ENCODE peak calls at places on chromosomes 1 and 21, in five cellular contexts. O is ascending aorta, C is cardiac muscle cell, Z is aorta, N is A549. Y is an unnamed sample.

GRCh38 chr1:154348429-154349076 is 23.2 kb downstream of the ATP8B2 start:
- DNase-seq in O (no peak), C (no peak), Z (no peak), N (peak; percentile 24), Y (no peak)

GRCh38 chr1:103106426-103107321 is 1.6 kb downstream of the COL11A1 start:
- DNase-seq in O (no peak), C (peak; percentile 57), Z (peak; percentile 42), N (peak; percentile 54), Y (peak; percentile 15)

GRCh38 chr1:44333373-44333772 is 21.7 kb downstream of the ERI3 start:
- DNase-seq in O (no peak), C (no peak), Z (no peak), N (no peak), Y (no peak)

GRCh38 chr1:184759651-184760050 is 5.0 kb upstream of the EDEM3 start:
- DNase-seq in O (no peak), C (no peak), Z (no peak), N (no peak), Y (no peak)

GRCh38 chr1:234499119-234500039 is 20.4 kb upstream of the TARBP1 start:
- DNase-seq in O (peak; percentile 71), C (peak; percentile 95), Z (peak; percentile 94), N (peak; percentile 87), Y (peak; percentile 93)

GRCh38 chr1:232754930-232755329 is 50.3 kb upstream of the MAP10 start:
- DNase-seq in O (no peak), C (no peak), Z (no peak), N (no peak), Y (no peak)

GRCh38 chr1:197955486-197956394 is 38.6 kb downstream of the LHX9 start:
- DNase-seq in O (no peak), C (peak; percentile 88), Z (no peak), N (no peak), Y (no peak)

GRCh38 chr1:22641906-22642636 is 1.4 kb upstream of the C1QC start:
- DNase-seq in O (no peak), C (peak; percentile 63), Z (peak; percentile 89), N (peak; percentile 19), Y (peak; percentile 87)

GRCh38 chr1:19140465-19140864 is 69.6 kb downstream of the UBR4 start:
- DNase-seq in O (no peak), C (no peak), Z (no peak), N (no peak), Y (no peak)

GRCh38 chr1:84020151-84020550 is 21.2 kb upstream of the TTLL7 start:
- DNase-seq in O (no peak), C (no peak), Z (no peak), N (no peak), Y (no peak)

GRCh38 chr21:41258617-41259016 is 58.0 kb upstream of the FAM3B start:
- DNase-seq in O (no peak), C (no peak), Z (no peak), N (no peak), Y (no peak)

GRCh38 chr21:38811257-38811656 is 5.5 kb downstream of the ETS2 start:
- DNase-seq in O (no peak), C (peak; percentile 72), Z (no peak), N (peak; percentile 35), Y (peak; percentile 43)

GRCh38 chr1:91765293-91765692 is 120.7 kb downstream of the TGFBR3 start:
- DNase-seq in O (no peak), C (no peak), Z (no peak), N (peak; percentile 23), Y (peak; percentile 67)

GRCh38 chr1:183693521-183693920 is 40.4 kb upstream of the APOBEC4 start:
- DNase-seq in O (no peak), C (no peak), Z (no peak), N (no peak), Y (no peak)

GRCh38 chr1:23422955-23423354 is 1.6 kb downstream of the TCEA3 start:
- DNase-seq in O (no peak), C (no peak), Z (no peak), N (no peak), Y (no peak)

GRCh38 chr1:169338617-169339016 is 29.0 kb downstream of the NME7 start:
- DNase-seq in O (no peak), C (no peak), Z (no peak), N (no peak), Y (no peak)

GRCh38 chr1:109425902-109426277 is 358 bp downstream of the PSMA5 start:
- DNase-seq in O (peak; percentile 19), C (peak; percentile 35), Z (no peak), N (peak; percentile 58), Y (no peak)
- H3K27ac ChIP-seq in O (peak overlapping the region; percentile 78), C (peak overlapping the region; percentile 82), Z (peak overlapping the region; percentile 46), N (peak overlapping the region; percentile 97), Y (peak overlapping the region; percentile 73)

GRCh38 chr1:204991342-204991844 is 51.6 kb upstream of the CNTN2 start:
- DNase-seq in O (no peak), C (no peak), Z (no peak), N (no peak), Y (no peak)
- H3K27ac ChIP-seq in O (no peak overlapping the region), C (no peak overlapping the region), Z (no peak overlapping the region), N (no peak overlapping the region), Y (no peak overlapping the region)

DNA sequence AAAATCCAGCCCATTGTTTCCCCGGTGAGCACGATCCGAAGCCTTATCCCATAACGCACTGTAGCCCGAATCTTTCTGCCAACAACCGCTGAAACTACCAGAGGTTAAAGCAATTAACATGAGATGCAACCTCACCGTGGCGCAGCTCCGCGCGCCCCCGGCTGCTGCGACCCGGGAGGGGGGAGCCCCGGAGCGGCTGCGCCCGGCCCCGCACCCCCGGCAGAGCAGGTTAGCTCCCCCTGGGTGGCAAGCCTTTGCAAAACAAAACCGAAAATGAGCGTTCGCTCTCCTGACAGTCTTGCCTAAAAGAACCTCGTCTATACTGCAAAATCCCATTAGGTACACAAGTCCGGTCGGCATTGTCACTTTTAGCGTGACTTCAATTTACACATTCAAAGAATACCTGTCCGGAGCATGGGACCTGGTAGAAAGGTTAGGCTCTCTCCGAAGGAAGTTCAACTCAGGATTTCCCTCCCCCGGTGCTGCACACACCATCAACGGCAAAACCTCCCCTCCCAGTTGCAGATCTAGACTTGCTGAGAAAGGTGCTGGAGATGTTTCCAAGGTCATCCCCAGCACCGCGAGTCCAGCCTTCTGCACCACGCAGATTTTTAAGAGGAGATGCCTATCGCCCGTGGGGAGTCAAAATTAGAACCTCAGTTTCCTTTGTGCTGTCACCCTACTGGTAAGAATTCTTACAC is 107.5 kb downstream of the ZNF281 start:
- DNase-seq in O (no peak), C (peak; percentile 40), Z (no peak), N (peak; percentile 33), Y (peak; percentile 70)
- H3K27ac ChIP-seq in O (no peak overlapping the region), C (no peak overlapping the region), Z (no peak overlapping the region), N (peak overlapping the region; percentile 90), Y (peak overlapping the region; percentile 91)

GRCh38 chr1:52915211-52915854 is 6.2 kb downstream of the ECHDC2 start:
- DNase-seq in O (no peak), C (no peak), Z (no peak), N (no peak), Y (peak; percentile 59)

GRCh38 chr1:52915855-52916220 is 5.7 kb downstream of the ECHDC2 start:
- DNase-seq in O (no peak), C (no peak), Z (no peak), N (no peak), Y (peak; percentile 79)

GRCh38 chr1:52917591-52917990 is 3.9 kb downstream of the ECHDC2 start:
- DNase-seq in O (no peak), C (no peak), Z (no peak), N (no peak), Y (no peak)

GRCh38 chr1:52917156-52917555 is 4.4 kb downstream of the ECHDC2 start:
- DNase-seq in O (no peak), C (peak; percentile 19), Z (no peak), N (no peak), Y (no peak)

DNA sequence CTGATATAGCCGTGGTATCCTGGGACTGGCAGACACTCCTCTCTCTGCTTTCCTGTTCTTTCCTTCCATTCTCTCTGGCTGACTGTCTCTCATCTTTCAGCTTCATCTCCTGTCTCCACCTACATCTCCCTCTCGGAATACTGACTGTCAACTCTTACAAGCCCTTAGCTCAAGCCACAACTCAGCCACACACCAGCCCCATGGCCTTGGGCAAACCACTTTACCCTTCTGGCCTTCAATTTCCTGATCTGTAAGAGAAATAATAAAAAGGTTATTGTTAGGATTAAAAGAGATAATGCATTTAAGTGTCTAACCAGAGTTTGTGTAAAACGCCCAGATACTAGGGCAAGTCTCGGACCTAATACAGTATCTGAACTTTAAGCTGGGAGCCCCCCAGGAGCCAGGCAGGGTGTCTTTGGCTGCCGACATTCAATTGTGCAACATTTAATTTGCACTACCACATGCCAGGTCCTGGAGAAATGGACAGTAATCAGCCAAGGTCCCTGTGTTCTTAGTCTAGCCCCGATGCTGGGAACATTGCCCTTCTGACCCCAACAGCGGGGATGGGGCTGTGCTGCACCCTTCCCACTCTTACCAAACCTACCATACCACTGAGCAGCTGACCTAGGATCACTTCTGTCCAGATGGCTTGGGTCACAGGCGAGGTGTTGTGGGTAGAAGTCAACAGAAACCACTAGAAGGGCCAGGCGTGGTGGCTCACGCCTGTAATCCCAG is 5.1 kb downstream of the ECHDC2 start:
- DNase-seq in O (no peak), C (no peak), Z (no peak), N (no peak), Y (peak; percentile 78)
- H3K27ac ChIP-seq in O (no peak overlapping the region), C (no peak overlapping the region), Z (no peak overlapping the region), N (no peak overlapping the region), Y (peak overlapping the region; percentile 75)

GRCh38 chr1:74502858-74503257 is 9.6 kb downstream of the LRRC53 start:
- DNase-seq in O (no peak), C (no peak), Z (no peak), N (no peak), Y (no peak)
- H3K27ac ChIP-seq in O (no peak overlapping the region), C (no peak overlapping the region), Z (no peak overlapping the region), N (no peak overlapping the region), Y (no peak overlapping the region)

GRCh38 chr21:42461185-42461520 is 34.9 kb downstream of the RSPH1 start:
- DNase-seq in O (no peak), C (no peak), Z (no peak), N (no peak), Y (no peak)
- H3K27ac ChIP-seq in O (no peak overlapping the region), C (no peak overlapping the region), Z (no peak overlapping the region), N (no peak overlapping the region), Y (no peak overlapping the region)

GRCh38 chr1:4733446-4734175 is 79.2 kb downstream of the AJAP1 start:
- DNase-seq in O (no peak), C (no peak), Z (no peak), N (no peak), Y (no peak)

GRCh38 chr1:4734791-4735190 is 80.4 kb downstream of the AJAP1 start:
- DNase-seq in O (no peak), C (no peak), Z (no peak), N (no peak), Y (no peak)

GRCh38 chr1:4734219-4734618 is 79.8 kb downstream of the AJAP1 start:
- DNase-seq in O (no peak), C (no peak), Z (no peak), N (no peak), Y (no peak)

GRCh38 chr1:4741876-4742423 is 87.5 kb downstream of the AJAP1 start:
- DNase-seq in O (no peak), C (no peak), Z (no peak), N (no peak), Y (no peak)

GRCh38 chr1:4736254-4736653 is 81.8 kb downstream of the AJAP1 start:
- DNase-seq in O (no peak), C (no peak), Z (no peak), N (no peak), Y (no peak)
- H3K27ac ChIP-seq in O (no peak overlapping the region), C (no peak overlapping the region), Z (no peak overlapping the region), N (no peak overlapping the region), Y (no peak overlapping the region)

GRCh38 chr1:243269461-243269801 is 13.6 kb downstream of the SDCCAG8 start:
- DNase-seq in O (no peak), C (peak; percentile 20), Z (no peak), N (no peak), Y (no peak)
- H3K27ac ChIP-seq in O (peak overlapping the region; percentile 36), C (peak overlapping the region; percentile 76), Z (no peak overlapping the region), N (peak overlapping the region; percentile 85), Y (peak overlapping the region; percentile 22)